ENCODE peak calls at places on chromosomes 5 and 9, in eight cellular contexts. L is HL-60, W is sigmoid colon, D is SK-N-SH, Y is HCT116, C is spleen, U is K562, N is GM12878. Q is an unnamed sample.

GRCh38 chr9:127166651-127167524 is 44.5 kb upstream of the ANGPTL2 start:
- DNase-seq in D (no peak), N (peak), Y (peak), L (no peak), C (peak), W (peak), U (peak), Q (peak)

GRCh38 chr5:91850031-91850430 is 466.9 kb upstream of the ARRDC3 start:
- DNase-seq in L (no peak), D (no peak), N (no peak), C (no peak), Y (no peak), U (no peak), W (no peak), Q (no peak)

GRCh38 chr5:38726279-38726678 is 119.5 kb upstream of the OSMR start:
- DNase-seq in C (no peak), N (no peak), L (no peak), W (no peak), D (peak), U (no peak), Y (no peak), Q (no peak)

GRCh38 chr5:67673618-67674017 is 477.0 kb upstream of the CD180 start:
- DNase-seq in W (no peak), L (no peak), Y (no peak), U (no peak), N (no peak), C (no peak), D (no peak), Q (no peak)

GRCh38 chr9:96553070-96553469 is 66.6 kb downstream of the CDC14B start:
- DNase-seq in L (no peak), D (no peak), W (no peak), Y (no peak), N (no peak), C (no peak), U (no peak), Q (no peak)

GRCh38 chr5:41404757-41405156 is 105.6 kb downstream of the PLCXD3 start:
- DNase-seq in N (no peak), L (no peak), U (no peak), C (no peak), Y (no peak), D (no peak), W (no peak), Q (no peak)

GRCh38 chr5:180632768-180633167 is 16.6 kb downstream of the FLT4 start:
- DNase-seq in L (no peak), W (peak), Y (no peak), U (no peak), D (no peak), N (no peak), C (peak), Q (no peak)

GRCh38 chr9:13485068-13485596 is 205.6 kb upstream of the MPDZ start:
- DNase-seq in U (no peak), Y (no peak), N (no peak), L (no peak), D (no peak), W (peak), C (no peak), Q (peak)

GRCh38 chr9:135840107-135840506 is 67.2 kb downstream of the CAMSAP1 start:
- DNase-seq in Y (no peak), N (no peak), U (no peak), D (no peak), C (no peak), L (no peak), W (no peak), Q (no peak)

GRCh38 chr5:94432499-94432898 is 185.9 kb downstream of the KIAA0825 start:
- DNase-seq in L (peak), D (no peak), C (no peak), N (no peak), U (no peak), Y (no peak), W (no peak), Q (no peak)

GRCh38 chr5:147809830-147810666 is 21.4 kb downstream of the SPINK1 start:
- DNase-seq in D (no peak), C (no peak), Y (no peak), W (no peak), U (no peak), N (no peak), L (no peak), Q (no peak)

DNA sequence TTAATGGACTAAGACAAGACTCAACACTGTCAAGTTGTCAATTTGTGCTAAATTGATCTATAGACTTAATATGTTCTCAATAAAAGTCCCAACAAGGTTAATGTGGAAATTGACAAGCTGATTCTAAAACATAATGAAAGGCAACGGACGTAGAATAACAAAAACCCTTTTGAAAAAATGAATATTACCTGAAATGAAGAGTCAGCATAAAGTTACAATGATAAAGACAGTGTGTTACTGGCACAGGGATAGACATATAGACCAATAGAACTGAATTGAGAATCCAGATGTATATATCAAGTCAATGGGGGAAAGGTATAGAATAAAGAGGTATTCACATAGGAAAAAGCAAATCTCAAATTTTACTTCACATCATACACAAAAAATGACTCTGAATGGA is 37.7 kb upstream of the BARX1 start:
- DNase-seq in U (no peak), W (no peak), Y (no peak), L (no peak), D (no peak), C (no peak), N (no peak), Q (no peak)
- TF ChIP-seq CTCF in U (no peak), W (no peak), Y (no peak), L (no peak), D (no peak), C (no peak), N (no peak), Q (no peak)

GRCh38 chr5:178361657-178362445 is 129.2 kb upstream of the PHYKPL start:
- DNase-seq in C (peak), N (no peak), L (no peak), Y (no peak), D (no peak), U (no peak), W (no peak), Q (no peak)
- H3K4me3 ChIP-seq in C (no peak), N (no peak), L (no peak), Y (no peak), D (no peak), U (no peak), W (no peak), Q (no peak)

GRCh38 chr9:69325409-69326212 is 596 bp downstream of the ENTREP1 start:
- DNase-seq in W (no peak), U (no peak), C (no peak), Y (no peak), L (no peak), D (peak), N (no peak), Q (peak)

GRCh38 chr9:69322256-69322655 is 2.8 kb upstream of the ENTREP1 start:
- DNase-seq in Y (no peak), U (no peak), D (no peak), W (no peak), N (no peak), L (no peak), C (no peak), Q (no peak)

GRCh38 chr9:69323886-69324285 is 1.1 kb upstream of the ENTREP1 start:
- DNase-seq in U (no peak), C (no peak), Y (no peak), L (no peak), N (no peak), D (no peak), W (no peak), Q (no peak)

GRCh38 chr9:69324549-69325401 is at the start of gene ENTREP1:
- DNase-seq in W (peak), N (no peak), D (peak), U (no peak), Y (peak), C (peak), L (peak), Q (peak)

GRCh38 chr9:69326261-69326660 is 1.2 kb downstream of the ENTREP1 start:
- DNase-seq in U (no peak), W (no peak), C (no peak), Y (no peak), L (no peak), N (no peak), D (peak), Q (no peak)
- TF ChIP-seq POLR2AphosphoS5 in U (no peak), W (no peak), C (no peak), Y (no peak), L (no peak), N (no peak), D (no peak), Q (no peak)

GRCh38 chr5:140734354-140734753 is 34.1 kb downstream of the ZMAT2 start:
- DNase-seq in Y (no peak), U (peak), N (no peak), W (no peak), C (no peak), D (peak), L (no peak), Q (no peak)
- TF ChIP-seq CTCF in Y (peak), U (peak), N (peak), W (peak), C (no peak), D (peak), L (no peak), Q (no peak)

GRCh38 chr5:170386743-170387142 is 2.4 kb downstream of the KCNMB1 start:
- DNase-seq in D (no peak), N (no peak), U (no peak), W (no peak), C (no peak), Y (no peak), L (no peak), Q (no peak)
- H3K4me3 ChIP-seq in D (no peak), N (no peak), U (no peak), W (peak), C (no peak), Y (no peak), L (no peak), Q (peak)

DNA sequence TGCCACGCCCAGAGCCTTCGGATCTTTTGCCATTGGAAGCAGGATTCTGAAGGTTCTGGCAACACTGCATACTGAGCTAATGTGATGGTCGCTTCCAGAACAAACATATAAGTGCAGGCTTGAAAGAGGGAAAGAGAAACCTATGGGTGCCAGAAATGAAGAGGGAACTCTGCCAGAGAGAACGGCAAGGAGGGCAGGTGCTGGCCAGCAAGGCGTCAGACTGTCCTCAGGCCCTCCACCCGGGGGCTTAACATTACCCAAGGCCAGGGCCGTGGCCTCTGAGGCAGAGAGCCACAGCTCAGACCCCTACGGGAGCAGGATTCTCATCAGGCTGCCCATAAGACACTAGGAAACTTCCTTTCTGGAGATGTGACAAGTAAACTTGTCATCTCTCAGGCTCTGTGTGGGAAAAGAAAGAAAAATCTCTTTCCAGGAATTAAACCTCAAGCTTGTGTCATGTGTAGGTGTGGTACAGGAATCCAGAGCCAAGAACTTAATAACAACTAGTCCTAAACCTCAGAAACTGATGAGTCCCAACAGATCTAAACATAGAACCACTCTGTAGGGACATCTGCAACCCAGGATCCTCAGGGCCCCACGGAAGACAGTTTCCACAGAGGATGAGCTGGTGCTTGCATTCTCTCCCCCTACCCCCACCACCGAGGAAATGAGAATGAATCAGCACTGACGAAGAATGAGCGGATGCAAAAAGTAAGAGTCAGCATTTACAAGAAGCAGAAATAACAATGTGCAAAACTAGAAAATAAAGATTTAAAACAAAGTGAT is 74.2 kb downstream of the DCP2 start:
- DNase-seq in N (no peak), U (peak), C (no peak), D (no peak), L (no peak), Y (no peak), W (no peak), Q (no peak)
- TF ChIP-seq POLR2AphosphoS5 in N (no peak), U (no peak), C (no peak), D (no peak), L (no peak), Y (no peak), W (no peak), Q (no peak)

Q was measured in transverse colon.